ENCODE peak calls at places on chromosomes 1 and 21, in four cellular contexts. Q is cardiac fibroblast, O is left lung, Z is fibroblast of mammary gland. H is an unnamed sample.
A peak's percentile ranks its signal among the peaks of the same experiment; 100 is the strongest.

GRCh38 chr1:182962554-182963115 is 9.7 kb upstream of the SHCBP1L start:
- DNase-seq in Q (peak; percentile 96), O (peak; percentile 55), Z (peak; percentile 91), H (peak; percentile 73)

GRCh38 chr21:26165331-26165730 is 5.2 kb downstream of the APP start:
- DNase-seq in Q (no peak), O (no peak), Z (no peak), H (no peak)

GRCh38 chr1:68791800-68792199 is 294.9 kb upstream of the DEPDC1 start:
- DNase-seq in Q (no peak), O (no peak), Z (no peak), H (no peak)

GRCh38 chr1:9233241-9233941 is 1.2 kb upstream of the H6PD start:
- DNase-seq in Q (peak; percentile 92), O (peak; percentile 79), Z (peak; percentile 97), H (peak; percentile 93)

GRCh38 chr1:187476671-187477070 is 647.9 kb downstream of the PLA2G4A start:
- DNase-seq in Q (peak; percentile 13), O (no peak), Z (peak; percentile 11), H (no peak)

GRCh38 chr1:11706292-11706691 is 14.8 kb downstream of the DRAXIN start:
- DNase-seq in Q (no peak), O (no peak), Z (no peak), H (no peak)

GRCh38 chr1:1613509-1614082 is 1.7 kb upstream of the MIB2 start:
- DNase-seq in Q (no peak), O (no peak), Z (no peak), H (no peak)

GRCh38 chr1:155018617-155019348 is 14.8 kb downstream of the DCST2 start:
- DNase-seq in Q (no peak), O (no peak), Z (peak; percentile 35), H (no peak)

GRCh38 chr1:224696891-224697765 is 81.0 kb downstream of the CNIH3 start:
- DNase-seq in Q (peak; percentile 69), O (no peak), Z (peak; percentile 87), H (peak; percentile 34)

GRCh38 chr1:155909894-155910293 is 1.3 kb downstream of the RIT1 start:
- DNase-seq in Q (peak; percentile 70), O (peak; percentile 50), Z (peak; percentile 37), H (no peak)

GRCh38 chr1:210251680-210252490 is 19.3 kb downstream of the SERTAD4 start:
- DNase-seq in Q (no peak), O (peak; percentile 40), Z (no peak), H (no peak)

GRCh38 chr1:37951783-37952624 is 5.2 kb upstream of the INPP5B start:
- DNase-seq in Q (no peak), O (no peak), Z (no peak), H (no peak)

GRCh38 chr1:211377539-211378461 is 51.2 kb downstream of the TRAF5 start:
- DNase-seq in Q (no peak), O (no peak), Z (peak; percentile 8), H (no peak)

GRCh38 chr1:235532350-235532749 is 28.1 kb upstream of the B3GALNT2 start:
- DNase-seq in Q (peak; percentile 75), O (no peak), Z (peak; percentile 57), H (no peak)

GRCh38 chr1:27521336-27522147 is 31.6 kb upstream of the WASF2 start:
- DNase-seq in Q (no peak), O (no peak), Z (no peak), H (no peak)

GRCh38 chr1:231493421-231494185 is 34.9 kb upstream of the TSNAX start:
- DNase-seq in Q (peak; percentile 82), O (no peak), Z (peak; percentile 75), H (peak; percentile 21)

GRCh38 chr1:160097196-160097910 is 1.1 kb downstream of the IGSF8 start:
- DNase-seq in Q (no peak), O (no peak), Z (no peak), H (no peak)

GRCh38 chr1:2797741-2798016 is 3.8 kb downstream of the TTC34 start:
- DNase-seq in Q (no peak), O (no peak), Z (no peak), H (no peak)

GRCh38 chr1:32342704-32343103 is 6.7 kb upstream of the MARCKSL1 start:
- DNase-seq in Q (no peak), O (no peak), Z (no peak), H (no peak)

GRCh38 chr1:151472852-151473731 is 13.8 kb upstream of the POGZ start:
- DNase-seq in Q (peak; percentile 66), O (peak; percentile 51), Z (peak; percentile 56), H (no peak)

DNA sequence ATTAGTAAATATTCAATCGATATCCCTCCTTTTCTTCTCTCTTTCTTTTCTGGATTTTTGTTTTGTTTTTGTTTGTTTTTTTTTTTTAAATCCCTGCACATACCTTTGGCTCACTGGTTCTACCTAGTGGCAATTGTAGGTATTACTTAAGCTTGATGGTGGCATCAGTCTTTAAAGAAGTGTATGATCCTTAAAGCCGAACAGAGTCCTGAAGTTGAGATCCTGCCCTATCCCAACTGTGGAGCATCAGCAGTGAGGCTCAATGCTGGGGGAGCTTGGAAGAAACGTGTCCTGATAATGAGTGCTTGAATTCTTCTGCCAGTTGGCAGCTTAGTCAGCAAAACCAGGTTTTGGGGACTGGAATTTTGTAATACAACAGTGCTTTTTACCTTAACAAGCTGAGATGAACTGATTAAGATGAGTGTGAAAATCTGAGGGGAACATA is 60.8 kb downstream of the FASLG start:
- DNase-seq in Q (peak; percentile 76), O (no peak), Z (peak; percentile 68), H (no peak)
- H3K4me3 ChIP-seq in Q (no peak overlapping the region), O (no peak overlapping the region), Z (no peak overlapping the region), H (no peak overlapping the region)

GRCh38 chr21:32414579-32415358 is 2.3 kb downstream of the EVA1C start:
- DNase-seq in Q (peak; percentile 73), O (no peak), Z (peak; percentile 67), H (no peak)

GRCh38 chr21:32413697-32414578 is 1.4 kb downstream of the EVA1C start:
- DNase-seq in Q (peak; percentile 36), O (peak; percentile 61), Z (peak; percentile 55), H (no peak)

GRCh38 chr21:32411366-32412161 is 942 bp upstream of the EVA1C start:
- DNase-seq in Q (peak; percentile 78), O (peak; percentile 84), Z (peak; percentile 77), H (no peak)

GRCh38 chr21:32412162-32412997 is at the start of gene EVA1C:
- DNase-seq in Q (peak; percentile 33), O (peak; percentile 55), Z (peak; percentile 53), H (no peak)

GRCh38 chr21:32412998-32413504 is 545 bp downstream of the EVA1C start:
- DNase-seq in Q (peak; percentile 32), O (peak; percentile 54), Z (no peak), H (no peak)
- H3K4me3 ChIP-seq in Q (peak overlapping the region; percentile 71), O (peak overlapping the region; percentile 74), Z (peak overlapping the region; percentile 79), H (peak overlapping the region; percentile 59)

DNA sequence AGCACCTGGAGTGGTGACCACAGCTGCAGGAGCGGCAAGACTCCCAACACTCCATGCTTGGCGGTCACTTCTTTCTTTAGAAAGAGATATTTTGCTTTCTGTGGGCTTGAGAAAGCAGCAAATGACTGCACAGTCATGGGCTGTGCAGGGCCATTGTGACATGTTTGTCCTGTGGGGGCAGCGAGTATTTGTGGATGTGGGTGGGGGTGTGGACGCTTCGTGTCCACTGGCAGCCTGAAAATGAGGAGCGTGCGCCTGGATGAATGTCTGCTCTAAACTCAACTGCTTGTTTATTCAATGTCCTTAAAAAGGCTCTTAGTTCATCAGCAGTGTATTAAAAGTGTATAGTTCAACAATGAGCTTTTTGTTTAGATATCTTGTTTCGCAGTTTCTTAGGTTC is 68.1 kb downstream of the TLR5 start:
- DNase-seq in Q (no peak), O (no peak), Z (no peak), H (no peak)
- H3K4me3 ChIP-seq in Q (no peak overlapping the region), O (no peak overlapping the region), Z (no peak overlapping the region), H (no peak overlapping the region)

GRCh38 chr1:233901495-233901894 is 3.0 kb upstream of the SLC35F3 start:
- DNase-seq in Q (no peak), O (no peak), Z (no peak), H (no peak)

GRCh38 chr1:233905416-233906051 is 1.1 kb downstream of the SLC35F3 start:
- DNase-seq in Q (no peak), O (no peak), Z (no peak), H (no peak)

GRCh38 chr1:233907139-233907538 is 2.7 kb downstream of the SLC35F3 start:
- DNase-seq in Q (no peak), O (no peak), Z (no peak), H (no peak)

GRCh38 chr1:233908092-233908491 is 3.6 kb downstream of the SLC35F3 start:
- DNase-seq in Q (no peak), O (no peak), Z (no peak), H (no peak)

GRCh38 chr1:233904979-233905415 is 521 bp downstream of the SLC35F3 start:
- DNase-seq in Q (no peak), O (no peak), Z (no peak), H (no peak)
- H3K4me3 ChIP-seq in Q (no peak overlapping the region), O (peak overlapping the region; percentile 5), Z (no peak overlapping the region), H (peak overlapping the region; percentile 38)

GRCh38 chr1:24925963-24926362 is 4.1 kb downstream of the RUNX3 start:
- DNase-seq in Q (no peak), O (no peak), Z (no peak), H (no peak)

GRCh38 chr1:24928631-24929090 is 1.4 kb downstream of the RUNX3 start:
- DNase-seq in Q (no peak), O (no peak), Z (no peak), H (no peak)

GRCh38 chr1:24927886-24928630 is 2.0 kb downstream of the RUNX3 start:
- DNase-seq in Q (peak; percentile 30), O (no peak), Z (no peak), H (no peak)

GRCh38 chr1:24926596-24927249 is 3.4 kb downstream of the RUNX3 start:
- DNase-seq in Q (no peak), O (no peak), Z (no peak), H (no peak)

DNA sequence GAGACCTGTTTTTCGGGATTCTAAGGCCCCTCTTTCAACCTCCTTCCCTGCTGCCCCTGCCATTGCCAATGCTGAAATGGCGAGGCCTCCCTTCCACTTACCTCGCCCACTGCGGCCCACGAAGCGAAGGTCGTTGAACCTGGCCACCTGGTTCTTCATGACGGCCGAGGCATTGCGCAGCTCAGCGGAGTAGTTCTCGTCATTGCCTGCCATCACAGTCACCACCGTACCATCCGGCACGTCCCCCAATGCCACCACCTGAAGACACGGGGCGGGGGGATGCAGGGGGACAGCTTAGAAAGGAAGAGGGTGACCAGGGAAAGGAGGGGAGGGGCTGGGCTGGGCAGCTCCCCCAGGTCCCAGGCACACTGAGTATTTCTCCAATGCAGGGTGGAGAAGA is 2.6 kb downstream of the RUNX3 start:
- DNase-seq in Q (no peak), O (no peak), Z (no peak), H (no peak)
- H3K4me3 ChIP-seq in Q (no peak overlapping the region), O (no peak overlapping the region), Z (no peak overlapping the region), H (no peak overlapping the region)

DNA sequence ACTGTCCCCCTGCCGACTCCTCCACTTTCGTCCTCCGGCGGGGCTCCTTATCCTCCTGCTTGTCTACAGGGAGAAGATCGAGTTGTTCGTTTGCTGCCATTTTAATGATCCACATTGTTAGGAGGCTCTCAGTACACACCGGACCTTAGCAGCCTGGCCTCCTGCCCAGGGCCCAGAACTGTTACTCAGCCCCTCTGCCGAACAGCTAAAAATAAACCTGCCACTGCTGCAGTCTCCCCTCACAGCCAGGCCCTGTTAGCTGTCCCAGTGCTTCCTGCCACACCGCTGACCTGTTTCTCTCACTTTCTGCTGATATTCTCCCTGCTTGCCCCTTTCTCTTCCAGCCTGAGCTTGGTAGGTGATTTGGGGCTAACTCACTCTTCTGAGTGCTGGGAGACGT is 8.3 kb downstream of the MAPKAPK2 start:
- DNase-seq in Q (peak; percentile 84), O (no peak), Z (peak; percentile 88), H (no peak)
- H3K4me3 ChIP-seq in Q (no peak overlapping the region), O (no peak overlapping the region), Z (no peak overlapping the region), H (no peak overlapping the region)

GRCh38 chr1:201475915-201476669 is 7.1 kb upstream of the PHLDA3 start:
- DNase-seq in Q (no peak), O (no peak), Z (no peak), H (no peak)
- H3K4me3 ChIP-seq in Q (no peak overlapping the region), O (no peak overlapping the region), Z (no peak overlapping the region), H (no peak overlapping the region)